ENCODE peak calls at places on chromosomes 5 and 9, in six cellular contexts. O is astrocyte of the spinal cord; F is testis; Q is effector memory CD4-positive, alpha-beta T cell; Y is AG04450; R is foreskin fibroblast. I is an unnamed sample.
A peak's percentile ranks its signal among the peaks of the same experiment; 100 is the strongest.

GRCh38 chr9:119044801-119045200 is 324.4 kb downstream of the BRINP1 start:
- DNase-seq in F (no peak), R (peak; percentile 7), O (no peak), Y (no peak), Q (no peak), I (no peak)

GRCh38 chr5:4893063-4893744 is 246.9 kb upstream of the ADAMTS16 start:
- DNase-seq in Y (no peak), Q (no peak), F (no peak), O (no peak), R (no peak), I (no peak)

GRCh38 chr9:27645166-27645840 is 72.0 kb upstream of the C9orf72 start:
- DNase-seq in Y (no peak), R (no peak), O (no peak), Q (no peak), F (no peak), I (no peak)

GRCh38 chr9:135214054-135214640 is 126.7 kb downstream of the OLFM1 start:
- DNase-seq in R (no peak), O (no peak), F (no peak), Q (no peak), Y (no peak), I (no peak)

GRCh38 chr5:4226565-4226964 is 630.9 kb downstream of the IRX1 start:
- DNase-seq in F (no peak), O (no peak), Q (no peak), Y (no peak), R (no peak), I (no peak)

GRCh38 chr5:73201547-73202513 is 28.8 kb downstream of the TMEM174 start:
- DNase-seq in F (peak; percentile 87), Q (peak; percentile 24), R (peak; percentile 80), O (peak; percentile 57), Y (peak; percentile 27), I (peak; percentile 94)

GRCh38 chr5:134124289-134125194 is 10.1 kb downstream of the TCF7 start:
- DNase-seq in F (no peak), R (peak; percentile 97), Y (no peak), O (peak; percentile 75), Q (peak; percentile 60), I (no peak)

GRCh38 chr9:126376311-126376902 is 49.8 kb downstream of the MVB12B start:
- DNase-seq in O (no peak), F (peak; percentile 83), Y (no peak), Q (no peak), R (no peak), I (no peak)

GRCh38 chr5:127833999-127834953 is 131.1 kb downstream of the CCDC192 start:
- DNase-seq in O (no peak), Q (no peak), Y (no peak), F (no peak), R (peak; percentile 55), I (no peak)

GRCh38 chr9:21576331-21577189 is 94.4 kb upstream of the IFNE start:
- DNase-seq in F (peak; percentile 27), R (peak; percentile 90), O (peak; percentile 97), Y (peak; percentile 55), Q (no peak), I (peak; percentile 8)

GRCh38 chr5:108398964-108399363 is 17.1 kb upstream of the FBXL17 start:
- DNase-seq in R (no peak), Q (no peak), Y (no peak), O (no peak), F (no peak), I (peak; percentile 17)

GRCh38 chr5:75567710-75568109 is 43.5 kb upstream of the ANKDD1B start:
- DNase-seq in Q (no peak), F (no peak), O (peak; percentile 64), R (peak; percentile 48), Y (no peak), I (no peak)

GRCh38 chr9:2966846-2967372 is 123.0 kb upstream of the PUM3 start:
- DNase-seq in F (no peak), Y (no peak), R (peak; percentile 16), O (no peak), Q (no peak), I (no peak)

GRCh38 chr9:35618854-35619799 is 914 bp upstream of the CD72 start:
- DNase-seq in F (peak; percentile 43), Q (peak; percentile 9), Y (no peak), R (no peak), O (no peak), I (peak; percentile 10)

GRCh38 chr9:114735732-114736131 is 53.7 kb upstream of the TEX48 start:
- DNase-seq in Q (no peak), F (no peak), O (no peak), R (peak; percentile 73), Y (no peak), I (no peak)

GRCh38 chr9:93114169-93114983 is 18.4 kb downstream of the CARD19 start:
- DNase-seq in O (no peak), Y (no peak), R (no peak), F (no peak), Q (no peak), I (no peak)

GRCh38 chr5:157356576-157356975 is 90.7 kb downstream of the CYFIP2 start:
- DNase-seq in R (no peak), Y (no peak), O (no peak), Q (no peak), F (no peak), I (no peak)

GRCh38 chr9:95266649-95267048 is 50.9 kb downstream of the FANCC start:
- DNase-seq in Q (no peak), R (no peak), Y (no peak), O (no peak), F (no peak), I (no peak)

GRCh38 chr5:93578179-93578812 is 2.7 kb downstream of the NR2F1-AS1 start:
- DNase-seq in Y (no peak), R (no peak), O (peak; percentile 78), Q (no peak), F (no peak), I (no peak)

GRCh38 chr5:10671041-10672008 is 89.7 kb downstream of the DAP start:
- DNase-seq in R (peak; percentile 28), O (no peak), Q (no peak), F (no peak), Y (no peak), I (no peak)

GRCh38 chr5:119996128-119996527 is 366.8 kb downstream of the FAM170A start:
- DNase-seq in F (no peak), R (peak; percentile 55), Q (no peak), O (peak; percentile 19), Y (no peak), I (no peak)

GRCh38 chr9:81266674-81267073 is 422.7 kb downstream of the TLE1 start:
- DNase-seq in Y (no peak), F (no peak), Q (no peak), R (peak; percentile 76), O (peak; percentile 33), I (no peak)

GRCh38 chr9:130288393-130288792 is 22.8 kb downstream of the HMCN2 start:
- DNase-seq in Y (no peak), F (no peak), O (no peak), Q (no peak), R (no peak), I (peak; percentile 73)

DNA sequence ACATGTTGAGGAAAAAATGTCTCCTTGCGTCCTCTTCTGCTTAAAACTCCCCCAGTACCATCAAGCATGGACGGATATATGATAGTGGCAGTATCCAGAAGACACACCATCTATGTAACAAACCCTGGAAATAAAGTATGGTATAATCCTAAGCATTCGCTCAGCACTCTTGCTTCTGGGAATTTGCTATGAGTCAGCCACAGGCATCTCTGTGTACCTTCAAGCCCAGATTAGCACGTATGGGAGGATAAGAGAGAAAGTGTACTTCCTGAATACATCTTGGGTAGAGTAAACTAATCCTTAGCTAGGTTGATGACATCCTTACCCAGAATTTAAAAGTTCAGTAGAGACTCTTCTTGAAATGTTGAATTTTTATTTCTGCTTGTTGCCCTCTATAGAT is 71.2 kb downstream of the GHR start:
- DNase-seq in Q (no peak), F (no peak), R (peak; percentile 45), Y (no peak), O (no peak), I (no peak)
- H3K4me3 ChIP-seq in Q (no peak overlapping the region), F (no peak overlapping the region), R (no peak overlapping the region), Y (no peak overlapping the region), O (no peak overlapping the region), I (no peak overlapping the region)

DNA sequence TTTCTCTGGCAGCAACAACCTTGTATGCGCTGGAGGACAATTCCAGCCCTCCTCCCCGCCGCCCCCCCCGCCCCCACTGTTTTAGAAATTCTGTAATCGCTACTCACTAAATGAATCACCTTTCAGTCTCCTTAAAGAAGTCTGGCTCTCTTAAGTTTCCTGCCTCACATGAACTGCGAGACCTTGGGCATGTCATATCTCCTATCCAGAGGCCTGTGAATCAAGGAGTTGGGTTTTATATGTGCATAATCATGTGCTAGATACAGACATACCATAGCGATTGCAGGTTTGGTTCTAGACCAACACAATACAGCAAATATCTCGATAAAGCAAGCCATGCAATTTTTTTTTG is 332 bp upstream of the DMAC1 start:
- DNase-seq in F (no peak), Q (no peak), R (no peak), Y (no peak), O (no peak), I (no peak)
- H3K4me3 ChIP-seq in F (peak overlapping the region; percentile 82), Q (peak overlapping the region; percentile 91), R (peak overlapping the region; percentile 87), Y (peak overlapping the region; percentile 79), O (peak overlapping the region; percentile 88), I (no peak overlapping the region)

GRCh38 chr5:145938699-145939531 is 2.5 kb downstream of the SH3RF2 start:
- DNase-seq in R (no peak), Y (no peak), O (no peak), Q (no peak), F (no peak), I (no peak)

GRCh38 chr5:145937432-145938250 is 1.3 kb downstream of the SH3RF2 start:
- DNase-seq in F (peak; percentile 32), Y (no peak), R (no peak), Q (no peak), O (peak; percentile 62), I (peak; percentile 38)

GRCh38 chr5:145934276-145934675 is 2.1 kb upstream of the SH3RF2 start:
- DNase-seq in Q (no peak), R (no peak), O (no peak), F (no peak), Y (no peak), I (no peak)

GRCh38 chr5:145939532-145940065 is 3.2 kb downstream of the SH3RF2 start:
- DNase-seq in R (no peak), Q (no peak), F (no peak), Y (no peak), O (no peak), I (no peak)

GRCh38 chr5:145936401-145937131 is at the start of gene SH3RF2:
- DNase-seq in Q (no peak), F (peak; percentile 81), Y (peak; percentile 36), R (peak; percentile 75), O (peak; percentile 94), I (peak; percentile 77)
- H3K4me3 ChIP-seq in Q (no peak within 1 kb of the TSS), F (peak within 1 kb of the TSS; percentile 21), Y (peak within 1 kb of the TSS; percentile 59), R (peak within 1 kb of the TSS; percentile 57), O (peak within 1 kb of the TSS; percentile 43), I (peak within 1 kb of the TSS; percentile 20)

GRCh38 chr5:95078868-95079267 is 206.0 kb downstream of the MCTP1 start:
- DNase-seq in Q (no peak), R (no peak), Y (no peak), F (no peak), O (no peak), I (no peak)

GRCh38 chr5:95083606-95084005 is 201.3 kb downstream of the MCTP1 start:
- DNase-seq in O (peak; percentile 20), R (no peak), Y (no peak), F (no peak), Q (no peak), I (no peak)

GRCh38 chr5:95080026-95080425 is 204.9 kb downstream of the MCTP1 start:
- DNase-seq in F (no peak), Y (no peak), R (peak; percentile 17), Q (no peak), O (no peak), I (no peak)

GRCh38 chr5:95081500-95082355 is 203.2 kb downstream of the MCTP1 start:
- DNase-seq in O (peak; percentile 90), R (peak; percentile 75), Y (peak; percentile 63), Q (no peak), F (peak; percentile 32), I (no peak)

GRCh38 chr5:95080456-95080855 is 204.4 kb downstream of the MCTP1 start:
- DNase-seq in R (no peak), Q (no peak), O (no peak), F (no peak), Y (no peak), I (no peak)
- H3K4me3 ChIP-seq in R (no peak overlapping the region), Q (no peak overlapping the region), O (peak overlapping the region; percentile 47), F (no peak overlapping the region), Y (no peak overlapping the region), I (no peak overlapping the region)